ENCODE peak calls at places on chromosome 11, in four cellular contexts. H is IMR-90, A is tibial nerve, T is A549. M is an unnamed sample.

GRCh38 chr11:88324562-88325345 is 12.8 kb downstream of the CTSC start:
- DNase-seq in T (no peak), A (no peak), H (no peak), M (no peak)

GRCh38 chr11:43360361-43361032 is 1.8 kb downstream of the TTC17 start:
- DNase-seq in A (no peak), T (no peak), H (peak), M (no peak)

GRCh38 chr11:113549611-113550061 is 74.4 kb upstream of the DRD2 start:
- DNase-seq in H (no peak), A (no peak), T (no peak), M (peak)

GRCh38 chr11:57345555-57346151 is 7.5 kb downstream of the P2RX3 start:
- DNase-seq in T (peak), A (peak), H (peak), M (no peak)

GRCh38 chr11:8692417-8692816 is 9.8 kb downstream of the RPL27A start:
- DNase-seq in H (no peak), A (no peak), T (no peak), M (no peak)

GRCh38 chr11:61866958-61867343 is 24.4 kb downstream of the FADS3 start:
- DNase-seq in H (no peak), A (no peak), T (no peak), M (no peak)

GRCh38 chr11:61910473-61911123 is 6.8 kb downstream of the RAB3IL1 start:
- DNase-seq in A (peak), H (no peak), T (no peak), M (no peak)

GRCh38 chr11:115843116-115843515 is 338.9 kb upstream of the CADM1 start:
- DNase-seq in T (no peak), A (no peak), H (no peak), M (no peak)

GRCh38 chr11:11636671-11637070 is 14.9 kb upstream of the GALNT18 start:
- DNase-seq in A (no peak), T (no peak), H (no peak), M (no peak)

GRCh38 chr11:46961041-46961440 is 24.5 kb downstream of the CSTPP1 start:
- DNase-seq in H (no peak), T (no peak), A (no peak), M (no peak)

GRCh38 chr11:97683733-97684132 is 1293.9 kb downstream of the JRKL start:
- DNase-seq in T (no peak), A (no peak), H (no peak), M (peak)

GRCh38 chr11:128567130-128567529 is 20.2 kb downstream of the ETS1 start:
- DNase-seq in A (no peak), T (no peak), H (no peak), M (no peak)

GRCh38 chr11:104152941-104153340 is 11.0 kb downstream of the PDGFD start:
- DNase-seq in T (no peak), A (no peak), H (no peak), M (no peak)

GRCh38 chr11:123386746-123387510 is 43.1 kb upstream of the GRAMD1B start:
- DNase-seq in T (no peak), A (no peak), H (peak), M (no peak)

GRCh38 chr11:134170909-134171281 is 52.9 kb downstream of the NCAPD3 start:
- DNase-seq in A (no peak), H (peak), T (no peak), M (no peak)

GRCh38 chr11:78203184-78203583 is 14.5 kb downstream of the USP35 start:
- DNase-seq in T (no peak), A (no peak), H (no peak), M (no peak)

GRCh38 chr11:85076535-85077330 is 550.4 kb downstream of the DLG2 start:
- DNase-seq in H (peak), T (no peak), A (no peak), M (peak)

GRCh38 chr11:6682936-6683861 is at the start of gene MRPL17:
- DNase-seq in A (peak), H (peak), T (peak), M (peak)

GRCh38 chr11:69051381-69052342 is 2.9 kb downstream of the TPCN2 start:
- DNase-seq in A (no peak), H (no peak), T (no peak), M (no peak)

GRCh38 chr11:8567597-8568198 is 26.3 kb downstream of the STK33 start:
- DNase-seq in A (no peak), T (no peak), H (peak), M (no peak)

GRCh38 chr11:3380706-3381570 is 2.0 kb upstream of the ZNF195 start:
- DNase-seq in T (no peak), H (no peak), A (no peak), M (no peak)

GRCh38 chr11:64371201-64371600 is 12.2 kb downstream of the RPS6KA4 start:
- DNase-seq in T (no peak), A (no peak), H (no peak), M (no peak)

GRCh38 chr11:122746050-122746478 is 90.5 kb downstream of the UBASH3B start:
- DNase-seq in H (no peak), A (no peak), T (no peak), M (no peak)

GRCh38 chr11:23257556-23257955 is 397.3 kb upstream of the CCDC179 start:
- DNase-seq in T (no peak), H (no peak), A (no peak), M (no peak)

GRCh38 chr11:97454988-97455387 is 1065.2 kb downstream of the JRKL start:
- DNase-seq in T (no peak), A (no peak), H (no peak), M (no peak)

DNA sequence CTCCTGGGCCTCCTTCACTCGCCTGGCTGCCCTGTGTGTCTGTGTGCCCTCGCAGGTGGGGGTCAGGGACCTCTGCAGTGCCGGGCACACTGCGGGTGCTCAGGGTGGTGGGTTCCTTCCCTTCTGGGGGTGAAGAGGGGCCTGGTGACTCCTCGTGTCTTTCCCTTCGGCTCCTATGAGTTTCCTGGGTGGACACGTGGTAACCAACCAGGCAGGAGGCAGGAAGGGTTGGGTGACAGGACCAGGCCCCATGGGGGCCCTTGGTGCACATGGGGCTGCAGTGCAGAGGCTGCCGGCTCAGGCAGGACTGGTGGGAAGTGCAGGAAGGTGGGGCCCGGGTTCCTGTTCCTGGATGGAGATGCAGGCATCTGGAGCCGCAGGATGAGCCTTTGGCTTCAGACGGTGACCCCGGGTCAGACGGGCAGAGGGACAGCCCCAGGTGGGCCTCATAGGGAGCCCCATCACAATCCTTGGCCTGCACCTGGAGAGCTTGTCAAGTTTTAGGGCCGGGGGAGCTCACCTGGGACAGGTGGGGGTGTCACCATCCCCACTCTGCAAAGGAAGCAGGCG is 9.6 kb downstream of the FRMD8 start:
- DNase-seq in T (no peak), A (no peak), H (no peak), M (no peak)
- H3K27ac ChIP-seq in T (no peak), A (no peak), H (no peak), M (no peak)

GRCh38 chr11:102830328-102830727 is 13.1 kb downstream of the MMP3 start:
- DNase-seq in A (no peak), H (peak), T (no peak), M (no peak)
- H3K27ac ChIP-seq in A (no peak), H (no peak), T (no peak), M (peak)

DNA sequence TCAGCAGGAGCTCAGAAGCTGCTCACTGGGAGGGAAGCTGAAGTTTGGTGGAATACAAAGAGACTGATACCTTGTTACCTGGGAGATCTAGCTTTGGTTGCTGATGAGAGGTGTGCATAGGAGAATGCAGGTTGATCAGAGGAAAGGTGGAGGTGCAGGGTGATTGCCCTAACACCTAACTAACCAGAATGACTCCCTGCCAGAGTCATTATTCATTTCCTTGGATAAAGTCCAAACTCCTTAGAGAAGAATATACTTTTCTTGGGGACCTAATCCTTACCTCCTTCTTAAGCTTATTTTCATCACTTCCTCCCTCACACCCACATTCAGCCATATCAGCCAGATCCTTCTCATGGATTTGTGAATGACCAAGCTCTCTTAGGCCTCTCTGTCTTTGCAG is 814.2 kb upstream of the TENM4 start:
- DNase-seq in T (no peak), H (no peak), A (no peak), M (no peak)
- H3K27ac ChIP-seq in T (no peak), H (no peak), A (no peak), M (no peak)

DNA sequence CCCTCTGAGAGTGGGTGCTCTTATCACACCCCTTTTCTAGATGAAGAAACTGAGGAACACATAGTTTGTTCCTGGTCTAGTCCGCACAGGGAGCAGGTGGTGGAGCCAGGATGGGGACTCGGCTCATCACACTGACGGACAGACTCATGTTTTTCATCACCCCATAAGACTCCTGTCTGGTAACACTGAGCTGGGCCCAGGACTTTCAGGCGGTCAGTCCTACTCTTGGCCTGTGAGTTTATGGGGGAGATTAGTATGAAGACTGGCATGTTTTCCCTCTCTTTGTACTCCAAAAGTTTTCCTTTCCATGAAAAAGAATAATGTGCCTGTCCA is 160.8 kb downstream of the LDLRAD3 start:
- DNase-seq in A (no peak), H (no peak), T (no peak), M (no peak)
- H3K27ac ChIP-seq in A (no peak), H (no peak), T (no peak), M (no peak)

GRCh38 chr11:79670846-79671245 is 230.0 kb upstream of the TENM4 start:
- DNase-seq in A (no peak), T (no peak), H (no peak), M (peak)
- H3K27ac ChIP-seq in A (no peak), T (no peak), H (no peak), M (no peak)

DNA sequence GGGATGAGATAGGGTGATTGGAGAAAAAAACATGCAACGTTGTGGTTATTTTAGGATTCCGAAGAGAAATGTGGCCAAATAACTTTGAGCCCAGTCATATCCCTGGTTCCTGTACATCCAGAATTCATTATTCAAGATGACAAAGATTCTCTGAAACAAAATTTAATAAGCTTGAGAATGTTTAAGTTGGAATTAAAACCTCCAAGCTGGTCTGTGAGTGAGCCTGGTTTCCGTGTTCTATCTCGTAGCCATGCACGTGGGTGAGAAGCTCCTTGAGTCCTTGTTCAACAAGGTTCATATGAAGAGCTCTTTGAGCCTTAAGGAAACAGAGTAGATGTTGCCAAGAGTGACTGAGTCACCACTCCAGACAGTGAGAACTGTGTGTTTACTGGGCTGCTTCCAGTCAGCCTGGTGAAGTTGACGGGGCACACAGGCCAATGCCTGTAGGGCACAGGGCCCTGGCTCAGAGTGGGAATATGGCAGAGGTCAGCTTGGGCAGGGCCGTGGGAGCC is 206.5 kb downstream of the NAV2 start:
- DNase-seq in T (peak), A (no peak), H (peak), M (peak)
- H3K27ac ChIP-seq in T (peak), A (peak), H (peak), M (peak)

DNA sequence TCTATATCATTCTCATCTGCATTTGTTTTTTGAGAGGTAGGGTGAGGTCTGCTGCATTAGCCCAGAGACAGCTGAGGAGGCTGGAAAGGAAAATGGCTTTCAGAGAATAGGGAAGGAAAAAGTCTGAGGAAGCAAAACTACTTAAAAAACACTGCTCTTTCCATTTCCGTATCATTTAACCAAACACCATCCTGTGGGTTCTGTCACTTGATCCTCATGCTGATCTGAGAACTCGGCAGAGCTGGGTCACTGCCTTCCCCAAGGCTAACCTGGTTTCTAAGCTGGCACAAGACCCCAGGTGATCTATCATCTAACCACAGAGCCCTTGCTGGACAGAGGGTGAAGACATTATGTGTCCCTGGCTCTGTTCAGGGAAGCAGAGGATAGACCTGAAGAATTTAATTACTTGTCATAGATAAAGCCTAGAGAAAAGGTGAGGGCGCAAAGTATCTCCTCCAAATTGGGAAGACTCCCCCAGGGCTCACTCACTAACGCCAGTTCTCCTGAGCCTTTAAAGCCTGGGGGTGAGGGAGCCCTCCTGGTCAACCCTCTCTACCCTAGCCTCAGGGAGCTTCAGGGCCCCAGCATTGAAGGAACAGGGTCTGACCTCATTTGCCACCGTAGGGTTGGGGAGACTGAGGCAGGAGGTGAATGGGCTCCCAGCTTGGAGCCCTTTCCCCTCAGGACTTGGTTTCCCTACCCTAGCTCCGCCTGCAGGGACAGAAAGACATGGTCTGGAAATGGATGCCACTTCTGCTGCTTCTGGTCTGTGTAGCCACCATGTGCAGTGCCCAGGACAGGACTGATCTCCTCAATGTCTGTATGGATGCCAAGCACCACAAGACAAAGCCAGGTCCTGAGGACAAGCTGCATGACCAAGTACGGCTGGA is 1.5 kb downstream of the FOLR2 start:
- DNase-seq in H (no peak), A (no peak), T (no peak), M (no peak)
- H3K27ac ChIP-seq in H (no peak), A (peak), T (no peak), M (no peak)

GRCh38 chr11:130872961-130873360 is 43.3 kb downstream of the SNX19 start:
- DNase-seq in A (no peak), T (no peak), H (peak), M (no peak)

GRCh38 chr11:130873766-130874165 is 42.5 kb downstream of the SNX19 start:
- DNase-seq in A (no peak), T (no peak), H (peak), M (no peak)

GRCh38 chr11:130872102-130872501 is 44.2 kb downstream of the SNX19 start:
- DNase-seq in A (no peak), H (no peak), T (no peak), M (no peak)

GRCh38 chr11:130871616-130872015 is 44.7 kb downstream of the SNX19 start:
- DNase-seq in A (no peak), H (no peak), T (no peak), M (no peak)

GRCh38 chr11:130872513-130872912 is 43.8 kb downstream of the SNX19 start:
- DNase-seq in H (no peak), A (no peak), T (no peak), M (no peak)
- H3K27ac ChIP-seq in H (peak), A (peak), T (no peak), M (no peak)